ENCODE peak calls at places on chromosomes 4 and X, in six cellular contexts. O, E, D, C, W and U are unnamed samples.

GRCh38 chr4:108849611-108850406 is 87.0 kb upstream of the ETNPPL start:
- DNase-seq in O (no peak), C (no peak), W (peak), D (peak), E (no peak), U (peak)

GRCh38 chr4:105162123-105162796 is 15.6 kb downstream of the TET2 start:
- DNase-seq in E (no peak), D (no peak), C (no peak), O (no peak), W (no peak), U (peak)

GRCh38 chrX:45479196-45479834 is 278.6 kb upstream of the DIPK2B start:
- DNase-seq in W (no peak), E (no peak), D (no peak), O (no peak), C (no peak), U (peak)

GRCh38 chr4:124420166-124420695 is 292.3 kb downstream of the ANKRD50 start:
- DNase-seq in O (no peak), W (no peak), D (no peak), E (no peak), C (no peak), U (no peak)

GRCh38 chrX:49171752-49172279 is at the start of gene PLP2:
- DNase-seq in E (no peak), W (peak), D (no peak), C (peak), O (peak), U (peak)

GRCh38 chrX:150324035-150324728 is 38.9 kb upstream of the MAMLD1 start:
- DNase-seq in D (no peak), W (no peak), O (peak), C (no peak), E (no peak), U (no peak)

GRCh38 chr4:5018603-5019002 is 655 bp downstream of the CYTL1 start:
- DNase-seq in C (no peak), W (no peak), E (no peak), D (no peak), O (no peak), U (no peak)

GRCh38 chr4:7634611-7635010 is 199.9 kb upstream of the PSAPL1 start:
- DNase-seq in O (no peak), C (no peak), E (no peak), D (no peak), W (no peak), U (no peak)

GRCh38 chrX:145041486-145041885 is 205.8 kb upstream of the SPANXN1 start:
- DNase-seq in C (no peak), W (no peak), E (no peak), D (no peak), O (no peak), U (no peak)

GRCh38 chr4:105644270-105644669 is 64.2 kb downstream of the INTS12 start:
- DNase-seq in D (no peak), C (no peak), W (no peak), O (no peak), E (no peak), U (no peak)

GRCh38 chr4:20260821-20261220 is 9.1 kb downstream of the SLIT2 start:
- DNase-seq in E (no peak), C (no peak), O (no peak), W (no peak), D (no peak), U (no peak)

GRCh38 chr4:53465891-53466290 is 88.5 kb downstream of the FIP1L1 start:
- DNase-seq in C (no peak), D (no peak), E (no peak), W (no peak), O (no peak), U (no peak)

GRCh38 chrX:43953218-43953617 is 20.0 kb downstream of the NDP start:
- DNase-seq in D (no peak), O (no peak), C (no peak), W (no peak), E (no peak), U (no peak)

GRCh38 chr4:74444891-74445642 is at the start of gene AREG:
- DNase-seq in D (peak), O (peak), C (peak), W (peak), E (peak), U (peak)

GRCh38 chr4:105598044-105598443 is 45.6 kb downstream of the ARHGEF38 start:
- DNase-seq in C (no peak), E (no peak), W (no peak), O (no peak), D (no peak), U (no peak)

GRCh38 chr4:60463846-60464502 is 736.2 kb upstream of the ADGRL3 start:
- DNase-seq in D (no peak), C (no peak), W (peak), E (no peak), O (no peak), U (peak)

GRCh38 chr4:40238700-40239548 is 42.1 kb downstream of the RHOH start:
- DNase-seq in C (peak), D (no peak), E (no peak), O (no peak), W (peak), U (no peak)

GRCh38 chrX:129495941-129496340 is 27.3 kb downstream of the SMARCA1 start:
- DNase-seq in O (no peak), D (no peak), W (no peak), C (no peak), E (no peak), U (no peak)

GRCh38 chrX:136961594-136962135 is 72.1 kb downstream of the GPR101 start:
- DNase-seq in W (no peak), E (no peak), O (no peak), C (no peak), D (no peak), U (peak)

GRCh38 chr4:6354626-6355025 is 85.0 kb downstream of the WFS1 start:
- DNase-seq in E (no peak), O (no peak), D (no peak), W (no peak), C (no peak), U (no peak)

GRCh38 chr4:90798948-90799347 is 671.8 kb downstream of the CCSER1 start:
- DNase-seq in O (no peak), E (no peak), C (no peak), W (no peak), D (no peak), U (no peak)

GRCh38 chr4:84418032-84418709 is 80.9 kb downstream of the NKX6-1 start:
- DNase-seq in E (no peak), W (no peak), D (no peak), C (no peak), O (peak), U (no peak)

GRCh38 chrX:120457766-120458180 is 11.3 kb downstream of the LAMP2 start:
- DNase-seq in D (no peak), E (no peak), O (no peak), C (no peak), W (peak), U (no peak)

GRCh38 chr4:140130677-140131076 is 23.3 kb downstream of the MAML3 start:
- DNase-seq in D (no peak), O (no peak), C (no peak), E (no peak), W (no peak), U (no peak)

GRCh38 chr4:111945014-111945413 is 200.2 kb upstream of the FAM241A start:
- DNase-seq in C (no peak), O (no peak), W (no peak), D (no peak), E (no peak), U (peak)

GRCh38 chr4:156906325-156906724 is 65.3 kb downstream of the PDGFC start:
- DNase-seq in O (no peak), C (no peak), E (no peak), D (no peak), W (no peak), U (no peak)

GRCh38 chrX:115449742-115450141 is 111.2 kb upstream of the PLS3 start:
- DNase-seq in W (no peak), O (peak), D (no peak), E (no peak), C (no peak), U (no peak)

GRCh38 chr4:38753021-38753806 is 29.6 kb downstream of the TLR10 start:
- DNase-seq in D (no peak), O (peak), W (peak), E (peak), C (no peak), U (peak)

GRCh38 chr4:152605641-152606304 is 69.9 kb upstream of the FBXW7 start:
- DNase-seq in W (no peak), D (no peak), C (no peak), O (no peak), E (no peak), U (no peak)

GRCh38 chrX:53000447-53001208 is 42.3 kb upstream of the FAM156A start:
- DNase-seq in O (no peak), E (no peak), D (no peak), W (no peak), C (no peak), U (no peak)